ENCODE peak calls at places on chromosomes 13 and 19, in four cellular contexts. K is heart left ventricle; T is CD8-positive, alpha-beta T cell; M is IMR-90. G is an unnamed sample.

GRCh38 chr13:100300708-100301107 is 211.8 kb downstream of the PCCA start:
- DNase-seq in K (no peak), T (no peak), M (no peak), G (no peak)

GRCh38 chr13:88042489-88042888 is 371.3 kb downstream of the SLITRK5 start:
- DNase-seq in K (no peak), T (no peak), M (no peak), G (no peak)

GRCh38 chr13:113877149-113877990 is 13.5 kb upstream of the GAS6 start:
- DNase-seq in K (no peak), T (no peak), M (no peak), G (no peak)

GRCh38 chr13:66703597-66703996 is 526.5 kb downstream of the PCDH9 start:
- DNase-seq in K (no peak), T (no peak), M (no peak), G (no peak)

GRCh38 chr13:108895220-108895704 is 265.9 kb downstream of the MYO16 start:
- DNase-seq in K (no peak), T (no peak), M (peak; percentile 69), G (peak; percentile 41)

GRCh38 chr19:7099597-7099921 is 30.1 kb downstream of the ZNF557 start:
- DNase-seq in K (no peak), T (no peak), M (no peak), G (no peak)

GRCh38 chr19:51702754-51703654 is 9.9 kb downstream of the SPACA6 start:
- DNase-seq in K (no peak), T (no peak), M (no peak), G (no peak)

GRCh38 chr19:51799998-51800848 is 5.3 kb downstream of the FPR3 start:
- DNase-seq in K (peak; percentile 93), T (no peak), M (peak; percentile 60), G (peak; percentile 56)

GRCh38 chr19:58519087-58519354 is 589 bp downstream of the ZBTB45 start:
- DNase-seq in K (peak; percentile 70), T (no peak), M (peak; percentile 74), G (peak; percentile 65)

GRCh38 chr19:17953869-17954268 is 13.0 kb upstream of the KCNN1 start:
- DNase-seq in K (no peak), T (no peak), M (no peak), G (no peak)

GRCh38 chr13:50128406-50129048 is 113.3 kb downstream of the KCNRG start:
- DNase-seq in K (no peak), T (no peak), M (no peak), G (no peak)

GRCh38 chr19:54606230-54606629 is 12.8 kb downstream of the LILRA1 start:
- DNase-seq in K (no peak), T (no peak), M (no peak), G (no peak)

GRCh38 chr13:113429608-113429985 is 23.7 kb downstream of the ADPRHL1 start:
- DNase-seq in K (no peak), T (no peak), M (no peak), G (no peak)

GRCh38 chr19:6127716-6128335 is 7.6 kb upstream of the ACSBG2 start:
- DNase-seq in K (no peak), T (no peak), M (peak; percentile 43), G (no peak)

GRCh38 chr13:42762917-42763316 is 18.5 kb upstream of the FAM216B start:
- DNase-seq in K (no peak), T (no peak), M (peak; percentile 98), G (peak; percentile 93)

GRCh38 chr13:66933994-66934393 is 296.1 kb downstream of the PCDH9 start:
- DNase-seq in K (no peak), T (no peak), M (peak; percentile 90), G (peak; percentile 86)

GRCh38 chr19:45767881-45768643 is 990 bp downstream of the SIX5 start:
- DNase-seq in K (peak; percentile 74), T (no peak), M (peak; percentile 65), G (peak; percentile 45)

GRCh38 chr13:110525328-110526319 is 35.9 kb downstream of the RAB20 start:
- DNase-seq in K (peak; percentile 83), T (no peak), M (no peak), G (no peak)

GRCh38 chr13:113952151-113952982 is 21.5 kb downstream of the C13orf46 start:
- DNase-seq in K (peak; percentile 23), T (no peak), M (no peak), G (no peak)

GRCh38 chr19:48926909-48927308 is 6.6 kb upstream of the DHDH start:
- DNase-seq in K (no peak), T (no peak), M (peak; percentile 99), G (peak; percentile 84)

GRCh38 chr19:32017341-32017948 is 328.0 kb upstream of the ZNF507 start:
- DNase-seq in K (no peak), T (no peak), M (no peak), G (no peak)

GRCh38 chr13:35855531-35856019 is 275.6 kb downstream of the DCLK1 start:
- DNase-seq in K (no peak), T (no peak), M (no peak), G (no peak)

GRCh38 chr19:56403764-56404704 is at the start of gene ZNF583:
- DNase-seq in K (peak; percentile 98), T (peak; percentile 84), M (peak; percentile 97), G (peak; percentile 95)

GRCh38 chr13:48819376-48819775 is 156.3 kb upstream of the FNDC3A start:
- DNase-seq in K (no peak), T (no peak), M (no peak), G (no peak)

GRCh38 chr13:59607780-59608233 is 555.9 kb downstream of the DIAPH3 start:
- DNase-seq in K (no peak), T (no peak), M (no peak), G (no peak)

GRCh38 chr13:51047434-51048165 is 63.5 kb downstream of the C13orf42 start:
- DNase-seq in K (no peak), T (no peak), M (no peak), G (no peak)

GRCh38 chr13:104253063-104253680 is 1187.0 kb upstream of the SLC10A2 start:
- DNase-seq in K (no peak), T (no peak), M (no peak), G (peak; percentile 1)

GRCh38 chr13:47603365-47603764 is 397.7 kb downstream of the SUCLA2 start:
- DNase-seq in K (no peak), T (no peak), M (peak; percentile 16), G (peak; percentile 16)

GRCh38 chr19:3595521-3596061 is 10.3 kb downstream of the GIPC3 start:
- DNase-seq in K (no peak), T (no peak), M (no peak), G (no peak)

GRCh38 chr13:111913790-111914189 is 153.2 kb upstream of the SOX1 start:
- DNase-seq in K (no peak), T (no peak), M (no peak), G (no peak)

GRCh38 chr19:33297401-33298145 is 4.8 kb downstream of the CEBPA start:
- DNase-seq in K (no peak), T (no peak), M (no peak), G (no peak)

GRCh38 chr13:98315466-98315865 is 138.4 kb upstream of the RNF113B start:
- DNase-seq in K (peak; percentile 31), T (no peak), M (peak; percentile 71), G (peak; percentile 58)
- TF ChIP-seq CTCF in K (no peak), T (no peak), M (peak; percentile 11), G (peak; percentile 9)

GRCh38 chr19:46863818-46864629 is 3.2 kb downstream of the ARHGAP35 start:
- DNase-seq in K (no peak), T (no peak), M (peak; percentile 61), G (peak; percentile 52)
- H3K27ac ChIP-seq in K (peak overlapping the region; percentile 100), T (no peak overlapping the region), M (peak overlapping the region; percentile 24), G (peak overlapping the region; percentile 11)

DNA sequence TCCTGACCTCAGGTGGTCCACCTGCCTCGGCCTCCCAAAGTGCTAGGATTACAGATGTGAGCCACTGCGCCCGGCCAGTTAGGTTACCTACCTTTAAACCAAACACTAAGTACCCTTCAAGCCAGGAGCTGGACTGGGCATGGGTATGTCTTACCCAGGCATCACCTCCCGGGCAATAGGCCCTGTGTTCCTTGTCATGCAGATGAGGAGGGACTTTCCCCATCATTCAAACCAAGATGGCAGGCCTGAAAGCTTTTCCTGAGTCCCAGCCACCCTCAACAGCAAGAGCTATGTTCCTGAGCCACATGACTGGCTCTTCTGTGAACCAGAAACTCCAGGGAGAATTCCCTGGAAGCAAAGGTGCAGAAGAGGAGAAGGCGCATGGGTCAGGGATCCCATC is 9.5 kb downstream of the RAB8A start:
- DNase-seq in K (no peak), T (no peak), M (no peak), G (no peak)
- H3K36me3 ChIP-seq in K (peaks cover 12% of the 10 kb centered on the region), T (peaks cover 64% of the 10 kb centered on the region), M (peaks cover 66% of the 10 kb centered on the region), G (peaks cover 59% of the 10 kb centered on the region)

GRCh38 chr19:989381-990081 is 5.4 kb downstream of the WDR18 start:
- DNase-seq in K (no peak), T (no peak), M (no peak), G (no peak)
- TF ChIP-seq CTCF in K (no peak), T (no peak), M (peak; percentile 16), G (peak; percentile 54)

DNA sequence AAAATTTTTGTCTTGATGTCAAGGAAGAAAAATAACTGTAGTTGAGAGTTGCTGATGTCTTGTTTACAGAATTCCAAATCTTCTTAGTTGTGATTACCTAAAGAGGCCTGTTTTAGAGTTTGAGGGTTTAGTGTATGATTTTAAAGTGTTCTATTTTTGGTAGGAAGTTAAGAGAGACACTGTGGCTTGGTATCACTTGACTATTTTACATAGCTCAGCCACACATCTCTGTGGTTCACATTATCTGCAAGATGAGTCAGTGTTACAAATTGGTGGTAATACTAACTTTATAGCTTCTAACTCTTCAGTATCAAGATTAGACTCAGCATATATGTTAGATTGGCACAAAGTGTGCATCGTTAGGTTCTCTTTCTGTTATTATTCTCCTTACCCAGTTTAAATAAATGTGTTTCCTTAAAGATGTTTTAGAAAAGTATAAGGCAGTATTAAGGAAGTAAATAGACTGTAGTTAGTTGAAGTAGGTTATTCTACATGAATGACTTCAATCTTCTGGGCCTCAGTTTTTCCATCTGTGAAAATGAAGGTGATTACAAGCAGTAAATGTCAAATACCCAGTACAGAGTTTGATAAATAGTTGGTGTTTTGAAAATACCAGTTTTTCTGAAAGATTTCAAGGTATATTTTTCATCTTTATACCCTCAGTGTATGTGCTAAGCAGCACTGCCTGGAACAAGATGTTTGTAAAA is 33.4 kb downstream of the COG6 start:
- DNase-seq in K (no peak), T (no peak), M (peak; percentile 54), G (peak; percentile 53)
- H3K27ac ChIP-seq in K (no peak overlapping the region), T (no peak overlapping the region), M (no peak overlapping the region), G (no peak overlapping the region)

GRCh38 chr19:42291437-42291815 is 10.5 kb upstream of the PRR19 start:
- DNase-seq in K (no peak), T (no peak), M (no peak), G (no peak)
- H3K36me3 ChIP-seq in K (peaks cover 21% of the 10 kb centered on the region), T (peaks cover 18% of the 10 kb centered on the region), M (peaks cover 78% of the 10 kb centered on the region), G (peaks cover 76% of the 10 kb centered on the region)

DNA sequence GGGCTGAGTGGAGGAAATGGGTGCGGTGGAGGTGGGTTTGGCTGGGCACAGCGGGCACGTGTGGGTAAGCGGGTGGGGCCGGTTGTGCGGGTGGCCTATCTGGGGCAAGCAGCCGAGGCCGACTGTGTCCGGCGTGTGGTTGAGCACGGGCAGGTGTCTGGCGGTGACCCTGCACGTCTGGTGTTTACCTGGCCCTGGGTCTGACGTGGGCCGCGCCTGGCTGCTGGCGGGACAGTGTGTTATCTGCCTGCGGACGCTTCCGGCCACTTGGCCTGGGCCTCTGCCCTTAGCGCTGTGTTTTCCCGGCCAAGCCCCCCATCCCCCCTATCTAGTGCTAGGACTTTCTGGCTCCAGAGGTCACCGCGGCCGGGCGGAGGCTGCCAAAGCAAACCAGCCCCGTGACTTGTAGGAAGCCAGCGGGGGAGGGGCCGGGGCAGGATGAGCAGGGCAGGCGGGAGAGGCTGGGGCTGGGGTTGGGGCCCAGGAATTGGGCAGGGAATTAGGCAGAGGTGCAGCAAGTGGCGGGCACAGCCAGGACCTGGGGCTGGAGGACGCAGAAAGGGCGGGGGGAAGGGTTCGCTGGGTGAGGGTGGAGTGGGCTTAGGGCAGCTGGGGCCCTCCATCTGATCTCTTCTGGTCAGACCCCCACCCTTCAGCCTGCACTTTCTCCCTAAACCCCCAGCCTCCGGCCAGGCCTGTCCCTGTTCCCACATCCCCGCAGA is 534 bp upstream of the HPN start:
- DNase-seq in K (peak; percentile 96), T (no peak), M (no peak), G (no peak)
- TF ChIP-seq CTCF in K (no peak), T (no peak), M (no peak), G (no peak)